ENCODE peak calls at places on chromosomes 16 and 17, in six cellular contexts. N is cardiac fibroblast, Q is adipocyte, J is M059J, D is breast epithelium, R is NCI-H460. C is an unnamed sample.

GRCh38 chr16:12225282-12225681 is 248.7 kb downstream of the SNX29 start:
- DNase-seq in N (no peak), Q (no peak), J (no peak), D (no peak), R (no peak), C (no peak)

GRCh38 chr16:48161906-48162305 is 6.1 kb upstream of the ABCC12 start:
- DNase-seq in N (no peak), Q (no peak), J (no peak), D (no peak), R (no peak), C (no peak)

GRCh38 chr17:38403491-38403890 is 24.8 kb upstream of the ARHGAP23 start:
- DNase-seq in N (peak), Q (no peak), J (peak), D (no peak), R (no peak), C (no peak)

GRCh38 chr17:45307290-45308015 is 9.4 kb downstream of the MAP3K14 start:
- DNase-seq in N (peak), Q (peak), J (peak), D (no peak), R (no peak), C (peak)

GRCh38 chr16:13997933-13998332 is 73.2 kb upstream of the MRTFB start:
- DNase-seq in N (no peak), Q (no peak), J (no peak), D (no peak), R (no peak), C (no peak)

GRCh38 chr16:74563828-74564263 is 43.1 kb downstream of the GLG1 start:
- DNase-seq in N (peak), Q (peak), J (peak), D (no peak), R (no peak), C (no peak)

GRCh38 chr17:34171245-34171818 is 83.8 kb upstream of the CCL2 start:
- DNase-seq in N (peak), Q (peak), J (peak), D (peak), R (peak), C (peak)

GRCh38 chr16:86222965-86223551 is 287.3 kb upstream of the FOXF1 start:
- DNase-seq in N (peak), Q (peak), J (peak), D (no peak), R (peak), C (peak)

GRCh38 chr17:80731255-80731840 is 186.7 kb downstream of the RPTOR start:
- DNase-seq in N (no peak), Q (no peak), J (no peak), D (no peak), R (no peak), C (no peak)

GRCh38 chr16:8278181-8278580 is 312.1 kb downstream of the TMEM114 start:
- DNase-seq in N (no peak), Q (no peak), J (no peak), D (no peak), R (no peak), C (no peak)

GRCh38 chr16:72924487-72924886 is 123.4 kb downstream of the ZFHX3 start:
- DNase-seq in N (no peak), Q (no peak), J (no peak), D (no peak), R (no peak), C (no peak)

GRCh38 chr17:39531252-39531651 is 70.0 kb downstream of the CDK12 start:
- DNase-seq in N (no peak), Q (no peak), J (no peak), D (no peak), R (no peak), C (no peak)

GRCh38 chr17:77246110-77247047 is 105.6 kb downstream of the SEC14L1 start:
- DNase-seq in N (no peak), Q (no peak), J (no peak), D (no peak), R (no peak), C (no peak)

GRCh38 chr17:74840989-74841666 is 18.6 kb downstream of the GRIN2C start:
- DNase-seq in N (peak), Q (peak), J (no peak), D (peak), R (no peak), C (peak)

GRCh38 chr17:19365499-19365817 is 2.9 kb upstream of the B9D1 start:
- DNase-seq in N (no peak), Q (no peak), J (no peak), D (no peak), R (no peak), C (no peak)

GRCh38 chr16:19833581-19833980 is 51.1 kb downstream of the GPRC5B start:
- DNase-seq in N (no peak), Q (no peak), J (peak), D (no peak), R (no peak), C (no peak)

GRCh38 chr17:1709971-1710806 is at the start of gene TLCD2:
- DNase-seq in N (peak), Q (peak), J (peak), D (no peak), R (peak), C (peak)

GRCh38 chr16:31529398-31530312 is 2.0 kb downstream of the AHSP start:
- DNase-seq in N (no peak), Q (peak), J (no peak), D (no peak), R (no peak), C (peak)

GRCh38 chr16:24975428-24975889 is 39.7 kb downstream of the ARHGAP17 start:
- DNase-seq in N (peak), Q (peak), J (peak), D (no peak), R (no peak), C (no peak)

GRCh38 chr16:82864332-82865040 is 237.7 kb downstream of the CDH13 start:
- DNase-seq in N (no peak), Q (no peak), J (no peak), D (no peak), R (no peak), C (no peak)

GRCh38 chr16:83952940-83953795 is at the start of gene OSGIN1:
- DNase-seq in N (peak), Q (peak), J (peak), D (peak), R (peak), C (peak)

GRCh38 chr16:87201052-87201451 is 116.1 kb downstream of the C16orf95 start:
- DNase-seq in N (peak), Q (peak), J (peak), D (no peak), R (peak), C (peak)

GRCh38 chr16:67101683-67102082 is 8.1 kb upstream of the PHAF1 start:
- DNase-seq in N (no peak), Q (no peak), J (peak), D (no peak), R (no peak), C (no peak)

GRCh38 chr17:18987862-18988545 is 16.6 kb downstream of the FAM83G start:
- DNase-seq in N (no peak), Q (no peak), J (no peak), D (no peak), R (no peak), C (no peak)

GRCh38 chr17:62919388-62919787 is 46.6 kb upstream of the TANC2 start:
- DNase-seq in N (peak), Q (no peak), J (peak), D (no peak), R (no peak), C (no peak)

GRCh38 chr17:10754109-10754508 is 24.3 kb upstream of the TMEM220 start:
- DNase-seq in N (peak), Q (peak), J (peak), D (no peak), R (peak), C (peak)

GRCh38 chr16:31010943-31011342 is 505 bp upstream of the STX1B start:
- DNase-seq in N (no peak), Q (no peak), J (no peak), D (no peak), R (no peak), C (no peak)

GRCh38 chr17:17732892-17733670 is 51.8 kb downstream of the RAI1 start:
- DNase-seq in N (peak), Q (peak), J (peak), D (no peak), R (no peak), C (peak)

GRCh38 chr17:45135192-45135977 is at the start of gene ACBD4:
- DNase-seq in N (peak), Q (peak), J (peak), D (peak), R (peak), C (peak)

GRCh38 chr16:8622315-8622656 is 788 bp downstream of the METTL22 start:
- DNase-seq in N (no peak), Q (no peak), J (no peak), D (no peak), R (no peak), C (no peak)

GRCh38 chr17:62869885-62870580 is 61.9 kb upstream of the MARCHF10 start:
- DNase-seq in N (peak), Q (peak), J (peak), D (no peak), R (no peak), C (peak)

GRCh38 chr16:62224810-62225209 is 188.6 kb upstream of the CDH8 start:
- DNase-seq in N (no peak), Q (no peak), J (no peak), D (no peak), R (no peak), C (no peak)

GRCh38 chr17:80743181-80743771 is 198.6 kb downstream of the RPTOR start:
- DNase-seq in N (no peak), Q (no peak), J (no peak), D (no peak), R (no peak), C (no peak)

GRCh38 chr17:83185023-83186002 is 105.9 kb downstream of the METRNL start:
- DNase-seq in N (no peak), Q (no peak), J (no peak), D (peak), R (no peak), C (no peak)